ENCODE peak calls at places on chromosomes 5 and 9, in nine cellular contexts. S is heart left ventricle, I is tibial nerve, O is GM12891, U is A549, Y is body of pancreas, V is suprapubic skin, X is HCT116, L is vagina. E is an unnamed sample.

GRCh38 chr9:30089428-30089827 is 2295.0 kb upstream of the ACO1 start:
- DNase-seq in S (no peak), I (no peak), O (no peak), U (no peak), Y (no peak), V (no peak), X (no peak), L (no peak), E (no peak)

GRCh38 chr5:81428866-81429265 is 34.9 kb upstream of the ACOT12 start:
- DNase-seq in S (no peak), I (no peak), O (no peak), U (peak; percentile 24), Y (no peak), V (no peak), X (no peak), L (no peak), E (no peak)

GRCh38 chr9:19471737-19472648 is 63.2 kb downstream of the ACER2 start:
- DNase-seq in S (peak; percentile 61), I (no peak), O (no peak), U (peak; percentile 64), Y (peak; percentile 54), V (peak; percentile 83), X (peak; percentile 48), L (no peak), E (peak; percentile 56)

GRCh38 chr5:34490501-34491250 is 165.5 kb upstream of the RAI14 start:
- DNase-seq in S (no peak), I (no peak), O (no peak), U (no peak), Y (no peak), V (no peak), X (no peak), L (no peak), E (no peak)

GRCh38 chr5:14267166-14267838 is 124.2 kb downstream of the TRIO start:
- DNase-seq in S (no peak), I (no peak), O (no peak), U (peak; percentile 39), Y (no peak), V (no peak), X (no peak), L (no peak), E (no peak)

GRCh38 chr9:69744688-69745380 is 15.0 kb downstream of the PTAR1 start:
- DNase-seq in S (no peak), I (no peak), O (no peak), U (no peak), Y (no peak), V (no peak), X (no peak), L (no peak), E (no peak)

GRCh38 chr9:122124048-122124447 is 30.9 kb upstream of the TTLL11 start:
- DNase-seq in S (no peak), I (no peak), O (no peak), U (no peak), Y (no peak), V (no peak), X (no peak), L (no peak), E (no peak)

GRCh38 chr5:172878585-172879433 is 44.8 kb downstream of the ERGIC1 start:
- DNase-seq in S (peak; percentile 48), I (no peak), O (no peak), U (no peak), Y (peak; percentile 51), V (no peak), X (no peak), L (no peak), E (no peak)

GRCh38 chr5:4128994-4129393 is 533.4 kb downstream of the IRX1 start:
- DNase-seq in S (no peak), I (no peak), O (no peak), U (no peak), Y (no peak), V (no peak), X (no peak), L (no peak), E (no peak)

GRCh38 chr9:124024107-124024506 is 12.5 kb downstream of the LHX2 start:
- DNase-seq in S (no peak), I (no peak), O (no peak), U (no peak), Y (no peak), V (no peak), X (no peak), L (no peak), E (no peak)

GRCh38 chr5:136249678-136250266 is 56.8 kb upstream of the SMIM32 start:
- DNase-seq in S (peak; percentile 42), I (peak; percentile 20), O (peak; percentile 12), U (peak; percentile 70), Y (peak; percentile 70), V (no peak), X (peak; percentile 54), L (no peak), E (peak; percentile 37)

GRCh38 chr9:35051069-35051967 is 21.1 kb downstream of the VCP start:
- DNase-seq in S (peak; percentile 42), I (no peak), O (no peak), U (peak; percentile 52), Y (peak; percentile 44), V (no peak), X (peak; percentile 27), L (no peak), E (no peak)

GRCh38 chr5:126403156-126403555 is 20.1 kb upstream of the GRAMD2B start:
- DNase-seq in S (no peak), I (no peak), O (no peak), U (no peak), Y (no peak), V (no peak), X (no peak), L (no peak), E (no peak)

GRCh38 chr9:106981396-106982287 is 118.7 kb downstream of the ZNF462 start:
- DNase-seq in S (no peak), I (no peak), O (no peak), U (no peak), Y (no peak), V (no peak), X (no peak), L (no peak), E (no peak)

GRCh38 chr5:133848306-133848924 is 120.0 kb downstream of the C5orf15 start:
- DNase-seq in S (no peak), I (no peak), O (no peak), U (no peak), Y (no peak), V (peak; percentile 73), X (no peak), L (no peak), E (peak; percentile 15)

GRCh38 chr5:179732412-179732917 is at the start of gene MAML1:
- DNase-seq in S (peak; percentile 100), I (peak; percentile 100), O (peak; percentile 89), U (peak; percentile 100), Y (peak; percentile 100), V (peak; percentile 100), X (peak; percentile 99), L (peak; percentile 100), E (peak; percentile 97)
- TF ChIP-seq POLR2A in S (no peak), I (peak; percentile 90), O (no peak), U (peak; percentile 65), Y (peak; percentile 69), V (peak; percentile 36), X (peak; percentile 82), L (peak; percentile 47), E (peak; percentile 70)

GRCh38 chr9:27535701-27536118 is 6.1 kb upstream of the MOB3B start:
- DNase-seq in S (no peak), I (no peak), O (no peak), U (peak; percentile 49), Y (no peak), V (no peak), X (no peak), L (no peak), E (no peak)

GRCh38 chr9:27537027-27537435 is 7.4 kb upstream of the MOB3B start:
- DNase-seq in S (no peak), I (no peak), O (no peak), U (no peak), Y (no peak), V (no peak), X (no peak), L (no peak), E (no peak)

GRCh38 chr9:27534131-27534530 is 4.5 kb upstream of the MOB3B start:
- DNase-seq in S (no peak), I (no peak), O (no peak), U (no peak), Y (no peak), V (no peak), X (no peak), L (no peak), E (no peak)

GRCh38 chr9:27534658-27535209 is 5.1 kb upstream of the MOB3B start:
- DNase-seq in S (no peak), I (no peak), O (no peak), U (no peak), Y (no peak), V (no peak), X (no peak), L (no peak), E (no peak)

GRCh38 chr9:27536168-27536567 is 6.6 kb upstream of the MOB3B start:
- DNase-seq in S (no peak), I (no peak), O (no peak), U (no peak), Y (no peak), V (no peak), X (no peak), L (no peak), E (no peak)
- TF ChIP-seq POLR2A in S (no peak), I (no peak), O (no peak), U (no peak), Y (no peak), V (no peak), X (no peak), L (no peak), E (no peak)

DNA sequence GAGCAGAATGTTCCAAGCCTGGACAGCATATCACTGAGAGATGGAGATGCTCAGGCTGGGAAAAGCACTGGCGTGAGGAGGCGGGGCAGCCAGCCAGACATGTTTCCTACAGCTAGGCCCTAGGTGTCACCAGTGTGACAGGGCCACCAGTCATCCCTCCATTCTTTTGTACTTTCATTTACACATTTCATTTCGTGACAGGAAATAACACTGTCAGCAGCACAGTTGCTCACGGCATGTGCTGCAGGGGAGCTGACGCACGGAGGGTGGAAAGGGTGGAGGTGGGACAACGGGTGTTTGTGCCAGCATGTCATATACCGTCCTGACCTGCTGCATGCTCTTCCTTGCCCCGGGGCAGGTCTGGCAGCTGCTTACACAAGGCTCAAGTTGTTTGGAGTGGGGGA is 14.8 kb upstream of the CEMIP2 start:
- DNase-seq in S (no peak), I (no peak), O (no peak), U (peak; percentile 49), Y (peak; percentile 39), V (no peak), X (no peak), L (no peak), E (no peak)
- TF ChIP-seq POLR2A in S (no peak), I (no peak), O (no peak), U (no peak), Y (no peak), V (no peak), X (no peak), L (no peak), E (no peak)

DNA sequence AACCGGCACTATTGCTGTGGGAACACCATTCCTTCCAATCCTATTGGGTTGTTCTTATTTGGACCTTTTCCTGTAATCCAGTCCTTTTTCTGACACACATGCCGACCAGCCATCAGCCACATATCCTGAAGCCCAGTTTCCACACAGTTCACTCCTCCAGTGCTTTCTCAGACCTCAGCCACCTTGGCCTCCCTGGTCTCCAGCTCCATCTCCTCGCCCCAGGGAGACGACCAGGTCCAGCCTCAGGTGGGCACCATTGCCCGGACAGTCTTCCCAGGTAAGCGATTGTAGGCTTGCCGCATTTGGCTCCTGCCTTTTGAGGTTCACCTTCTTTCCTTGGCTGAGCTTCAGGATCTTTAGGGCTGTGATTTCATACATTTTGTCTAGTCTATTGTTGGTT is 15.2 kb upstream of the TERT start:
- DNase-seq in S (no peak), I (no peak), O (no peak), U (no peak), Y (no peak), V (no peak), X (no peak), L (no peak), E (no peak)
- TF ChIP-seq POLR2A in S (no peak), I (no peak), O (no peak), U (no peak), Y (no peak), V (no peak), X (no peak), L (no peak), E (no peak)

E was measured in H54.